ENCODE peak calls at places on chromosomes 1 and 21, in seven cellular contexts. C is adrenal gland, I is upper lobe of right lung, W is IMR-90, Z is left lung, Q is H1, Y is breast epithelium. K is an unnamed sample.

GRCh38 chr1:198483006-198483405 is 57.5 kb downstream of the ATP6V1G3 start:
- DNase-seq in Z (no peak), C (no peak), W (no peak), Y (no peak), I (no peak), Q (no peak), K (no peak)

GRCh38 chr21:35323947-35324346 is 274.8 kb upstream of the RUNX1 start:
- DNase-seq in Q (no peak), I (no peak), W (no peak), Z (no peak), Y (no peak), C (no peak), K (no peak)

GRCh38 chr1:151713044-151713443 is 3.6 kb downstream of the CELF3 start:
- DNase-seq in Q (no peak), Y (no peak), C (no peak), Z (no peak), W (no peak), I (no peak), K (no peak)

GRCh38 chr1:208431721-208432120 is 187.5 kb upstream of the PLXNA2 start:
- DNase-seq in Q (no peak), W (peak; percentile 53), C (no peak), I (no peak), Z (no peak), Y (no peak), K (no peak)

GRCh38 chr21:38793060-38793459 is 12.7 kb upstream of the ETS2 start:
- DNase-seq in Y (no peak), W (no peak), I (no peak), Z (no peak), Q (no peak), C (no peak), K (no peak)

GRCh38 chr1:92922378-92923035 is 38.8 kb downstream of the DIPK1A start:
- DNase-seq in W (no peak), Y (no peak), Q (no peak), C (no peak), Z (no peak), I (no peak), K (no peak)

GRCh38 chr1:115647507-115647906 is 5.7 kb downstream of the VANGL1 start:
- DNase-seq in W (no peak), I (no peak), Q (no peak), C (no peak), Z (no peak), Y (no peak), K (no peak)

GRCh38 chr1:89763649-89763986 is 57.2 kb upstream of the LRRC8D start:
- DNase-seq in W (no peak), I (no peak), Y (no peak), Q (no peak), Z (no peak), C (no peak), K (no peak)

GRCh38 chr1:39761557-39762260 is 9.4 kb downstream of the OXCT2 start:
- DNase-seq in Y (no peak), W (no peak), I (no peak), Q (no peak), C (no peak), Z (no peak), K (no peak)

GRCh38 chr1:99789715-99790114 is 23.3 kb upstream of the FRRS1 start:
- DNase-seq in Z (no peak), I (no peak), Y (no peak), Q (no peak), C (no peak), W (no peak), K (no peak)

GRCh38 chr1:185759061-185759460 is 24.9 kb downstream of the HMCN1 start:
- DNase-seq in W (peak; percentile 12), I (no peak), C (no peak), Y (no peak), Q (no peak), Z (no peak), K (no peak)

GRCh38 chr1:203628997-203629508 is 2.4 kb downstream of the ATP2B4 start:
- DNase-seq in W (no peak), C (no peak), I (no peak), Y (no peak), Z (no peak), Q (peak; percentile 63), K (no peak)

GRCh38 chr1:99659755-99660210 is 13.9 kb downstream of the PALMD start:
- DNase-seq in Q (no peak), W (peak; percentile 52), Y (peak; percentile 36), I (no peak), Z (no peak), C (no peak), K (no peak)

GRCh38 chr1:52919720-52920199 is 1.8 kb downstream of the ECHDC2 start:
- DNase-seq in Y (no peak), C (no peak), Q (no peak), Z (no peak), W (no peak), I (no peak), K (no peak)

GRCh38 chr1:196577386-196577785 is 30.9 kb downstream of the KCNT2 start:
- DNase-seq in W (no peak), Y (no peak), Q (no peak), C (no peak), Z (no peak), I (no peak), K (no peak)

GRCh38 chr1:183942933-183943693 is 94.4 kb downstream of the COLGALT2 start:
- DNase-seq in Q (no peak), Y (no peak), W (peak; percentile 98), I (no peak), Z (peak; percentile 50), C (no peak), K (no peak)

GRCh38 chr1:170253180-170253579 is 107.4 kb downstream of the NTMT2 start:
- DNase-seq in W (no peak), I (no peak), Z (no peak), Q (no peak), Y (no peak), C (no peak), K (no peak)

GRCh38 chr21:38095220-38095619 is 161.6 kb upstream of the KCNJ15 start:
- DNase-seq in W (no peak), I (no peak), Z (no peak), Y (no peak), C (no peak), Q (no peak), K (no peak)

GRCh38 chr1:53616511-53616910 is 122.5 kb downstream of the GLIS1 start:
- DNase-seq in W (no peak), C (no peak), Y (no peak), Q (no peak), Z (peak; percentile 14), I (peak; percentile 30), K (no peak)

GRCh38 chr1:48870596-48870995 is 93.9 kb upstream of the BEND5 start:
- DNase-seq in Q (no peak), W (no peak), I (no peak), C (no peak), Y (no peak), Z (no peak), K (no peak)

GRCh38 chr1:201877877-201878339 is 10.8 kb upstream of the SHISA4 start:
- DNase-seq in I (no peak), Y (peak; percentile 61), C (peak; percentile 60), Z (no peak), W (peak; percentile 63), Q (peak; percentile 69), K (no peak)

GRCh38 chr1:155091071-155092051 is 12.7 kb downstream of the EFNA3 start:
- DNase-seq in Y (no peak), Z (peak; percentile 69), I (peak; percentile 89), Q (peak; percentile 97), W (peak; percentile 54), C (peak; percentile 80), K (peak; percentile 70)

GRCh38 chr1:25810341-25811299 is 9.1 kb upstream of the MTFR1L start:
- DNase-seq in Q (peak; percentile 100), W (peak; percentile 35), Z (peak; percentile 68), C (peak; percentile 74), I (peak; percentile 86), Y (peak; percentile 44), K (peak; percentile 66)

GRCh38 chr1:32388641-32389040 is 5.6 kb downstream of the BSDC1 start:
- DNase-seq in C (no peak), W (no peak), Y (no peak), Q (no peak), I (no peak), Z (no peak), K (no peak)

GRCh38 chr1:2956571-2956970 is 64.7 kb upstream of the ACTRT2 start:
- DNase-seq in W (no peak), Q (no peak), Z (no peak), I (no peak), Y (no peak), C (no peak), K (no peak)

GRCh38 chr1:85911742-85912141 is 203.5 kb upstream of the ZNHIT6 start:
- DNase-seq in W (peak; percentile 4), Q (no peak), Y (no peak), I (no peak), C (no peak), Z (no peak), K (no peak)

GRCh38 chr1:236952279-236953003 is 51.8 kb downstream of the MT1HL1 start:
- DNase-seq in Y (no peak), C (no peak), I (no peak), Q (no peak), Z (no peak), W (no peak), K (no peak)

GRCh38 chr1:101175474-101175873 is 61.3 kb upstream of the S1PR1 start:
- DNase-seq in Y (no peak), I (no peak), W (no peak), Q (no peak), Z (no peak), C (no peak), K (no peak)

GRCh38 chr1:222914861-222915632 is 100.2 kb downstream of the DISP1 start:
- DNase-seq in W (peak; percentile 88), Y (no peak), Z (no peak), I (no peak), C (no peak), Q (no peak), K (no peak)

GRCh38 chr1:201501144-201501543 is 5.8 kb downstream of the CSRP1 start:
- DNase-seq in Y (peak; percentile 66), W (peak; percentile 85), Z (no peak), I (no peak), C (no peak), Q (no peak), K (no peak)

GRCh38 chr1:182515556-182515955 is 65.6 kb downstream of the RGSL1 start:
- DNase-seq in C (no peak), W (no peak), Y (no peak), Q (no peak), Z (no peak), I (no peak), K (no peak)
- H3K9me3 ChIP-seq in C (no peaks in the 10 kb centered on the region), W (no peaks in the 10 kb centered on the region), Y (peaks cover 3% of the 10 kb centered on the region), Q (no peaks in the 10 kb centered on the region), Z (peaks cover 9% of the 10 kb centered on the region), I (no peaks in the 10 kb centered on the region), K (no peaks in the 10 kb centered on the region)

GRCh38 chr1:248702714-248703113 is at the start of gene OR14I1:
- DNase-seq in I (no peak), Y (no peak), C (no peak), Q (no peak), W (no peak), Z (no peak), K (no peak)
- H3K9me3 ChIP-seq in I (no peaks in the 10 kb centered on the region), Y (no peaks in the 10 kb centered on the region), C (no peaks in the 10 kb centered on the region), Q (peaks cover 69% of the 10 kb centered on the region), W (peaks cover 17% of the 10 kb centered on the region), Z (no peaks in the 10 kb centered on the region), K (no peaks in the 10 kb centered on the region)

GRCh38 chr1:247156787-247157232 is 15.0 kb downstream of the ZNF124 start:
- DNase-seq in I (no peak), C (no peak), W (no peak), Z (no peak), Q (no peak), Y (no peak), K (no peak)
- H3K9me3 ChIP-seq in I (peaks cover 98% of the 10 kb centered on the region), C (no peaks in the 10 kb centered on the region), W (peaks cover 46% of the 10 kb centered on the region), Z (peaks cover 100% of the 10 kb centered on the region), Q (peaks cover 55% of the 10 kb centered on the region), Y (peaks cover 53% of the 10 kb centered on the region), K (peaks cover 57% of the 10 kb centered on the region)

GRCh38 chr1:4268890-4269286 is 368.8 kb upstream of the C1orf174 start:
- DNase-seq in I (no peak), Z (no peak), Q (no peak), Y (no peak), C (no peak), W (no peak), K (no peak)
- H3K9me3 ChIP-seq in I (no peaks in the 10 kb centered on the region), Z (no peaks in the 10 kb centered on the region), Q (peaks cover 46% of the 10 kb centered on the region), Y (no peaks in the 10 kb centered on the region), C (no peaks in the 10 kb centered on the region), W (peaks cover 38% of the 10 kb centered on the region), K (no peaks in the 10 kb centered on the region)

K was measured in T-helper 17 cell.